ENCODE peak calls at places on chromosomes 12 and 14, in six cellular contexts. S, D, Y, Z, W and V are unnamed samples.

GRCh38 chr14:105492966-105493871 is 2.2 kb downstream of the TEDC1 start:
- DNase-seq in W (peak), S (no peak), Z (peak), Y (peak), D (peak), V (no peak)

GRCh38 chr12:23084236-23084995 is 459.4 kb downstream of the ETNK1 start:
- DNase-seq in Z (no peak), D (no peak), S (peak), W (no peak), Y (no peak), V (peak)

GRCh38 chr12:41277019-41277770 is 89.1 kb downstream of the PDZRN4 start:
- DNase-seq in D (no peak), S (peak), W (peak), Y (no peak), Z (peak), V (peak)

GRCh38 chr12:74441872-74442271 is 95.8 kb upstream of the ATXN7L3B start:
- DNase-seq in Y (no peak), D (no peak), W (no peak), S (no peak), Z (peak), V (no peak)

GRCh38 chr12:19095331-19095730 is 34.2 kb upstream of the PLEKHA5 start:
- DNase-seq in S (no peak), Y (no peak), Z (no peak), D (no peak), W (no peak), V (no peak)

GRCh38 chr12:107329569-107330324 is 236.4 kb upstream of the CRY1 start:
- DNase-seq in S (peak), Z (no peak), W (no peak), Y (no peak), D (no peak), V (peak)

GRCh38 chr12:27924350-27925140 is 48.0 kb downstream of the PTHLH start:
- DNase-seq in Y (no peak), W (no peak), D (no peak), Z (no peak), S (peak), V (no peak)

GRCh38 chr12:55696141-55696540 is 11.6 kb downstream of the ITGA7 start:
- DNase-seq in Y (peak), S (no peak), W (no peak), D (no peak), Z (no peak), V (no peak)

GRCh38 chr14:79841433-79841832 is 369.9 kb downstream of the DIO2 start:
- DNase-seq in Z (no peak), D (no peak), S (no peak), W (no peak), Y (no peak), V (no peak)

GRCh38 chr14:74747237-74747636 is 15.9 kb upstream of the YLPM1 start:
- DNase-seq in Z (no peak), Y (no peak), S (no peak), W (no peak), D (no peak), V (no peak)

GRCh38 chr12:6084261-6084968 is 40.1 kb downstream of the VWF start:
- DNase-seq in Z (peak), D (no peak), Y (peak), S (peak), W (peak), V (peak)

GRCh38 chr14:49552630-49553029 is 33.5 kb downstream of the RPS29 start:
- DNase-seq in Z (no peak), D (no peak), S (no peak), Y (no peak), W (no peak), V (no peak)

GRCh38 chr14:23559010-23559920 is 3.2 kb downstream of the THTPA start:
- DNase-seq in S (peak), Z (peak), D (peak), Y (no peak), W (peak), V (peak)

GRCh38 chr14:58899317-58899713 is 261.6 kb downstream of the DACT1 start:
- DNase-seq in Z (no peak), D (no peak), W (no peak), Y (no peak), S (peak), V (peak)

GRCh38 chr12:75977952-75978671 is 53.5 kb downstream of the PHLDA1 start:
- DNase-seq in Z (peak), W (no peak), D (no peak), Y (peak), S (peak), V (peak)

GRCh38 chr12:100017056-100017455 is 32.3 kb upstream of the ANKS1B start:
- DNase-seq in S (no peak), Y (no peak), D (no peak), W (no peak), Z (no peak), V (peak)

GRCh38 chr14:60645191-60645590 is 4.1 kb downstream of the SIX1 start:
- DNase-seq in Z (no peak), Y (no peak), W (no peak), S (no peak), D (no peak), V (no peak)

GRCh38 chr12:20625531-20625930 is 69.6 kb upstream of the SLCO1C1 start:
- DNase-seq in Y (no peak), D (no peak), W (no peak), Z (no peak), S (no peak), V (no peak)

GRCh38 chr12:88553941-88554658 is 26.2 kb downstream of the KITLG start:
- DNase-seq in D (no peak), W (no peak), Z (no peak), Y (no peak), S (peak), V (peak)

GRCh38 chr12:50620050-50620974 is 115.5 kb downstream of the DIP2B start:
- DNase-seq in Y (no peak), S (peak), Z (peak), D (no peak), W (no peak), V (peak)

GRCh38 chr12:49987620-49988303 is 15.0 kb downstream of the AQP6 start:
- DNase-seq in S (no peak), Y (no peak), Z (peak), D (no peak), W (peak), V (no peak)

GRCh38 chr12:113040722-113041168 is 15.8 kb upstream of the DTX1 start:
- DNase-seq in W (no peak), Z (no peak), Y (peak), D (peak), S (peak), V (peak)

GRCh38 chr12:116610971-116611541 is 51.9 kb downstream of the MAP1LC3B2 start:
- DNase-seq in D (no peak), S (no peak), Z (no peak), Y (no peak), W (no peak), V (no peak)

GRCh38 chr14:34060747-34061050 is 109.8 kb upstream of the EGLN3 start:
- DNase-seq in D (no peak), Y (no peak), Z (no peak), W (no peak), S (no peak), V (no peak)

GRCh38 chr12:5260086-5260485 is 171.8 kb upstream of the NTF3 start:
- DNase-seq in Y (no peak), D (no peak), S (no peak), Z (no peak), W (no peak), V (no peak)

GRCh38 chr14:37078131-37078530 is 94.3 kb downstream of the SLC25A21 start:
- DNase-seq in D (no peak), Z (no peak), Y (no peak), S (peak), W (no peak), V (no peak)

DNA sequence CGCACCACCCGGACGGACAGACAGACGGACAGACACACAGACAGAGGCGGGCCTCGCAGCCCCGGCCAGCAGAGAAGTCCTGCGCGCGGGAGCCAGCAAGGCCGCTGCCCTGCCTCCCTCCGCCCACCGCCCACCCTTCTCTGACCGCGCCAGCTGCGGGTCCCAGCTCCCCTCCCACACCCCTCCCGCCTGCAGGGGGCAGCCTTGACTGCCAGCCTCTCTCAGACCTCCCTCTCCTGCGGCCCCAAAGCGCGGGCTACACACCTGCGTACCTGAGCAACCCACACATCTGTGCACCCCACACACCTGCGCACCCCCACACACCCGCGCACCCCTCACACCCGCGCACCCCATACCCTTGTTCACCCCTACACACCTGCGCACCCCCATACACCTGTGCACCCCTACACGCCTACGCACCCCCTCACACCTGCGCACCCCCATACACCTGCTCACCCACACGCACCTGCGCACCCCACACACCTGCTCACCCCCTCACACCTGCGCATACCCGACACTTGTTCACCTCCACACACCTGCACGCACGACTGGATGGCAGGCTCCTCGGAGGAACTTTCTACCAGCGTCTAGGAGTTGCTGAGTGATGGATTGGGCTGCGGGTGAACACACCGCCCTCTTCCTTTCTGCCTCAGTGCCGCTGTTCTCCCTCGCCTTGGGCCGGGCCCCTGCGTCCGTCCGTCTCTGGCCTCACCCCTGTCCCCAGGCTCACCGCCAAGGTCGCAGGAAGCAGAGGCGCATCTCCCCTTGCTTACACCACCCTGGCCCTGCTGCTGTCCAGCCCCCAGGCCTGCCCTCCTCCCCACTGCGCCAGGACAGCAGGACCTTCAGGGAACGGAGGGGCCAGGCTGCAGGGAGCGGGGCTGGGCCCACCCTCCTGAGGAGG is 20.8 kb upstream of the TMEM106C start:
- DNase-seq in Y (no peak), D (no peak), S (no peak), Z (peak), W (peak), V (no peak)
- TF ChIP-seq CTCF in Y (no peak), D (no peak), S (no peak), Z (peak), W (peak), V (no peak)

GRCh38 chr12:109773384-109774011 is 59.7 kb downstream of the TRPV4 start:
- DNase-seq in S (no peak), Z (peak), W (no peak), Y (no peak), D (no peak), V (peak)
- TF ChIP-seq CTCF in S (no peak), Z (no peak), W (no peak), Y (no peak), D (no peak), V (no peak)

DNA sequence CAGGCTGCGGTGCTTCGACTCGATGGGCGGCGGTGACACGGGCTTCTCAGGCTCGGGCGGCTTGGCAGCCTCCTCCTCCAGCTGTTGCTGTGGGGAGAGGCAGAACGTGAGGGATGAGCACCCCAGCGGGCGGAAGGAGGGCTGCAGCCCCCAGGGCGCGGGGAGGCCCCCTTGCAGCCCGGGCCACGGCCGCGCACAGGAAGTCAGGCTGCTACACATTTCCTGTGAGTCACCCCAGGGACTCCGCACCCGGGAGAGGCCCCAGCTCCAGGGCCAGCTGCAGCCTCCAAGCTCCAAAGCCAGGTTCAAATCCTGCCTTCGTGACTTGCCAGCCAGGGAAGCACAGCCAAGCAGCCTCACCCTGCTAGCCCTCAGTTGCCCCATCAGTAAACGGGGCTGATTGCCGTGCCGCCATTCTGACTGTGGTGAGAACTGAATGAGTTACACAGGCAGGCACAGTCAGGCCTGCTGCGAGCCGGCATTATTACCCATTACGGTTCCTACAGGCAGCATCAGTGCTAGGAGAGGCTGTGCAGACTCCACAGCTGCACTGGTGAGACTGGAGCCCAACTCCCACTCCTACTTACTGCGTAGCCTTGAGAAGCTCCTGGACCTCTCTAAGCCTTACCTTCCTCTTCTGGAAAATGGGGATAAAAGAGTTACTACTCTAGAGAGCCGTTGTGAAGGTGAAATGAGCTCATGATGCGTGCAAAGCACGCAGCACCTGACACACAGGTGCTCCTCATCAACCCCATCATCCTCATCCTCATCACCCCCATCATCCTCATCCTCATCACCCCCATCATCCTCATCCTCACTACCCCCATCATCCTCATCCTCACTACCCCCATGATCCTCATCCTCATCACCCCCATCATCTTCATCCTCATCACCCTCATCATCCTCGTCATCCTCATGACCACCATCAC is 100.9 kb downstream of the NCOR2 start:
- DNase-seq in Y (no peak), D (peak), S (peak), Z (no peak), W (no peak), V (no peak)
- TF ChIP-seq CTCF in Y (no peak), D (no peak), S (no peak), Z (no peak), W (no peak), V (no peak)

GRCh38 chr14:56488306-56488705 is 91.3 kb upstream of the TMEM260 start:
- DNase-seq in D (no peak), Y (no peak), W (no peak), Z (no peak), S (no peak), V (no peak)

GRCh38 chr14:56490379-56490778 is 89.2 kb upstream of the TMEM260 start:
- DNase-seq in Y (no peak), W (no peak), Z (no peak), D (no peak), S (peak), V (peak)

GRCh38 chr14:56491299-56492285 is 88.0 kb upstream of the TMEM260 start:
- DNase-seq in D (no peak), Y (peak), Z (peak), S (peak), W (peak), V (peak)

GRCh38 chr14:56487761-56488160 is 91.8 kb upstream of the TMEM260 start:
- DNase-seq in D (no peak), S (peak), Z (no peak), Y (no peak), W (no peak), V (peak)

GRCh38 chr14:56487090-56487667 is 92.4 kb upstream of the TMEM260 start:
- DNase-seq in W (no peak), D (no peak), Y (no peak), S (peak), Z (no peak), V (peak)
- TF ChIP-seq CTCF in W (peak), D (peak), Y (peak), S (peak), Z (peak), V (peak)

GRCh38 chr14:51652168-51653095 is 722 bp downstream of the FRMD6 start:
- DNase-seq in Y (peak), W (peak), Z (peak), S (no peak), D (peak), V (no peak)

GRCh38 chr14:51651388-51652167 is at the start of gene FRMD6:
- DNase-seq in W (peak), Z (peak), S (peak), D (peak), Y (peak), V (peak)

GRCh38 chr14:51654549-51654879 is 2.8 kb downstream of the FRMD6 start:
- DNase-seq in S (peak), Y (no peak), W (no peak), D (no peak), Z (no peak), V (no peak)

GRCh38 chr14:51653855-51654548 is 2.3 kb downstream of the FRMD6 start:
- DNase-seq in W (no peak), Y (no peak), S (peak), D (no peak), Z (no peak), V (no peak)

GRCh38 chr14:51653096-51653814 is 1.5 kb downstream of the FRMD6 start:
- DNase-seq in Y (peak), D (no peak), S (peak), Z (peak), W (no peak), V (peak)
- TF ChIP-seq CTCF in Y (peak), D (no peak), S (peak), Z (peak), W (no peak), V (peak)

GRCh38 chr14:31169877-31170276 is 37.7 kb downstream of the HECTD1 start:
- DNase-seq in W (no peak), Y (no peak), S (no peak), Z (no peak), D (no peak), V (no peak)

GRCh38 chr14:31170411-31170810 is 37.2 kb downstream of the HECTD1 start:
- DNase-seq in W (no peak), Z (no peak), D (no peak), Y (no peak), S (no peak), V (no peak)

GRCh38 chr14:31164115-31164514 is 43.5 kb downstream of the HECTD1 start:
- DNase-seq in W (no peak), D (no peak), Y (no peak), Z (no peak), S (no peak), V (no peak)

GRCh38 chr14:31166271-31166561 is 41.4 kb downstream of the HECTD1 start:
- DNase-seq in S (no peak), D (no peak), W (no peak), Z (no peak), Y (no peak), V (peak)

GRCh38 chr14:31167032-31167431 is 40.6 kb downstream of the HECTD1 start:
- DNase-seq in Y (no peak), S (no peak), D (no peak), W (no peak), Z (no peak), V (no peak)
- TF ChIP-seq CTCF in Y (no peak), S (no peak), D (no peak), W (no peak), Z (no peak), V (no peak)